ENCODE peak calls at places on chromosomes 12 and 14, in four cellular contexts. One of them, this sample, is unnamed.

GRCh38 chr12:30990316-30990715 is 63.8 kb downstream of the TSPAN11 start:
- DNase-seq in sigmoid colon: no peak
- DNase-seq in dorsolateral prefrontal cortex: no peak
- DNase-seq in left lung: peak
- DNase-seq in this sample: no peak

GRCh38 chr14:68442828-68443460 is 349.9 kb downstream of the ZFP36L1 start:
- DNase-seq in sigmoid colon: no peak
- DNase-seq in dorsolateral prefrontal cortex: no peak
- DNase-seq in left lung: no peak
- DNase-seq in this sample: no peak

GRCh38 chr12:22286569-22286968 is 47.9 kb downstream of the ST8SIA1 start:
- DNase-seq in sigmoid colon: no peak
- DNase-seq in dorsolateral prefrontal cortex: no peak
- DNase-seq in left lung: no peak
- DNase-seq in this sample: no peak

GRCh38 chr12:75954076-75954475 is 77.5 kb downstream of the PHLDA1 start:
- DNase-seq in sigmoid colon: no peak
- DNase-seq in dorsolateral prefrontal cortex: no peak
- DNase-seq in left lung: no peak
- DNase-seq in this sample: no peak

GRCh38 chr14:99394602-99395001 is 86.1 kb downstream of the SETD3 start:
- DNase-seq in sigmoid colon: peak
- DNase-seq in dorsolateral prefrontal cortex: no peak
- DNase-seq in left lung: no peak
- DNase-seq in this sample: no peak

GRCh38 chr14:60250318-60251035 is 1.5 kb downstream of the PPM1A start:
- DNase-seq in sigmoid colon: no peak
- DNase-seq in dorsolateral prefrontal cortex: no peak
- DNase-seq in left lung: no peak
- DNase-seq in this sample: no peak

GRCh38 chr12:3355378-3355900 is 135.6 kb upstream of the PRMT8 start:
- DNase-seq in sigmoid colon: no peak
- DNase-seq in dorsolateral prefrontal cortex: no peak
- DNase-seq in left lung: no peak
- DNase-seq in this sample: no peak

GRCh38 chr12:14777271-14777670 is 26.0 kb downstream of the WBP11 start:
- DNase-seq in sigmoid colon: no peak
- DNase-seq in dorsolateral prefrontal cortex: no peak
- DNase-seq in left lung: no peak
- DNase-seq in this sample: no peak

GRCh38 chr12:116053479-116054195 is 223.9 kb downstream of the MED13L start:
- DNase-seq in sigmoid colon: peak
- DNase-seq in dorsolateral prefrontal cortex: no peak
- DNase-seq in left lung: no peak
- DNase-seq in this sample: no peak

GRCh38 chr12:121294151-121294889 is 2.2 kb downstream of the CAMKK2 start:
- DNase-seq in sigmoid colon: no peak
- DNase-seq in dorsolateral prefrontal cortex: no peak
- DNase-seq in left lung: no peak
- DNase-seq in this sample: no peak

GRCh38 chr12:47120736-47121135 is 41.0 kb upstream of the AMIGO2 start:
- DNase-seq in sigmoid colon: no peak
- DNase-seq in dorsolateral prefrontal cortex: no peak
- DNase-seq in left lung: no peak
- DNase-seq in this sample: no peak

GRCh38 chr12:88471641-88472040 is 108.6 kb downstream of the KITLG start:
- DNase-seq in sigmoid colon: peak
- DNase-seq in dorsolateral prefrontal cortex: no peak
- DNase-seq in left lung: no peak
- DNase-seq in this sample: no peak

GRCh38 chr12:6606331-6607131 is 648 bp downstream of the CHD4 start:
- DNase-seq in sigmoid colon: peak
- DNase-seq in dorsolateral prefrontal cortex: no peak
- DNase-seq in left lung: peak
- DNase-seq in this sample: peak

GRCh38 chr14:55689971-55690871 is 110.2 kb downstream of the KTN1 start:
- DNase-seq in sigmoid colon: no peak
- DNase-seq in dorsolateral prefrontal cortex: no peak
- DNase-seq in left lung: no peak
- DNase-seq in this sample: no peak

GRCh38 chr12:109771746-109772621 is 58.4 kb downstream of the FAM222A start:
- DNase-seq in sigmoid colon: peak
- DNase-seq in dorsolateral prefrontal cortex: no peak
- DNase-seq in left lung: no peak
- DNase-seq in this sample: peak

GRCh38 chr14:87017335-87017734 is 975.6 kb downstream of the GALC start:
- DNase-seq in sigmoid colon: no peak
- DNase-seq in dorsolateral prefrontal cortex: no peak
- DNase-seq in left lung: no peak
- DNase-seq in this sample: no peak

GRCh38 chr14:57323703-57324102 is 54.9 kb downstream of the AP5M1 start:
- DNase-seq in sigmoid colon: no peak
- DNase-seq in dorsolateral prefrontal cortex: no peak
- DNase-seq in left lung: no peak
- DNase-seq in this sample: no peak

GRCh38 chr12:102722147-102722546 is 194.9 kb downstream of the PAH start:
- DNase-seq in sigmoid colon: no peak
- DNase-seq in dorsolateral prefrontal cortex: no peak
- DNase-seq in left lung: no peak
- DNase-seq in this sample: no peak

GRCh38 chr12:68638721-68639395 is 28.2 kb downstream of the RAP1B start:
- DNase-seq in sigmoid colon: no peak
- DNase-seq in dorsolateral prefrontal cortex: no peak
- DNase-seq in left lung: no peak
- DNase-seq in this sample: no peak

GRCh38 chr12:24948452-24948815 is 467 bp downstream of the BCAT1 start:
- DNase-seq in sigmoid colon: no peak
- DNase-seq in dorsolateral prefrontal cortex: no peak
- DNase-seq in left lung: no peak
- DNase-seq in this sample: no peak

GRCh38 chr14:100557658-100558057 is 29.6 kb downstream of the BEGAIN start:
- DNase-seq in sigmoid colon: no peak
- DNase-seq in dorsolateral prefrontal cortex: no peak
- DNase-seq in left lung: no peak
- DNase-seq in this sample: no peak

GRCh38 chr12:64895541-64895940 is 71.1 kb downstream of the TBC1D30 start:
- DNase-seq in sigmoid colon: no peak
- DNase-seq in dorsolateral prefrontal cortex: no peak
- DNase-seq in left lung: no peak
- DNase-seq in this sample: no peak

GRCh38 chr12:99985631-99986030 is 895 bp upstream of the ANKS1B start:
- DNase-seq in sigmoid colon: no peak
- DNase-seq in dorsolateral prefrontal cortex: no peak
- DNase-seq in left lung: no peak
- DNase-seq in this sample: no peak

GRCh38 chr14:35320472-35320871 is 28.3 kb downstream of the PSMA6 start:
- DNase-seq in sigmoid colon: no peak
- DNase-seq in dorsolateral prefrontal cortex: no peak
- DNase-seq in left lung: no peak
- DNase-seq in this sample: no peak

GRCh38 chr14:66476964-66477363 is 9.2 kb upstream of the CCDC196 start:
- DNase-seq in sigmoid colon: no peak
- DNase-seq in dorsolateral prefrontal cortex: no peak
- DNase-seq in left lung: no peak
- DNase-seq in this sample: no peak

GRCh38 chr12:18583655-18584054 is 154.2 kb downstream of the PLCZ1 start:
- DNase-seq in sigmoid colon: no peak
- DNase-seq in dorsolateral prefrontal cortex: no peak
- DNase-seq in left lung: no peak
- DNase-seq in this sample: no peak
- H3K27ac ChIP-seq in sigmoid colon: no peak
- H3K27ac ChIP-seq in dorsolateral prefrontal cortex: no peak
- H3K27ac ChIP-seq in left lung: no peak
- H3K27ac ChIP-seq in this sample: no peak

DNA sequence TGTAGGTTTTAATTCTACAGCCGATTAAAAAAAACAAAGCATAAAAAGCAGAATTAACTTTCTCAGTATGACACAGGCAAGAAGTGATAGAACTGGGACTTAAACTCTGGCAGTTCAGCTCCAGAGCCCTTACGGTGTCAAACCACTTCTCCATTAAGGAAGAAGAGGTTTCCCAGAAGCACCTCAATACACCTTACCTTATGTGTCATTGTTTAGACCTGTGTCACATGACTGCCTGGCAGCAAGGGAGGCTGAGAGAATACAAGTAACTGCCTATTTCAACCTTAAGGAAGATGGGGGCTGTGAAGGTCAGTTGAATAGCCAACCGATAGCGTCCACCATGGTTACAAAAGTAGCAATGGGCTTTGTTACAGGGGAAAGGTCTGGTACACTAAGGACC is 54.6 kb upstream of the ARHGAP5 start:
- DNase-seq in sigmoid colon: no peak
- DNase-seq in dorsolateral prefrontal cortex: no peak
- DNase-seq in left lung: no peak
- DNase-seq in this sample: no peak
- TF ChIP-seq CTCF in sigmoid colon: no peak
- TF ChIP-seq CTCF in dorsolateral prefrontal cortex: no peak
- TF ChIP-seq CTCF in left lung: no peak
- TF ChIP-seq CTCF in this sample: no peak

GRCh38 chr12:124495194-124495983 is 72.0 kb downstream of the NCOR2 start:
- DNase-seq in sigmoid colon: no peak
- DNase-seq in dorsolateral prefrontal cortex: no peak
- DNase-seq in left lung: no peak
- DNase-seq in this sample: no peak
- H3K27ac ChIP-seq in sigmoid colon: no peak
- H3K27ac ChIP-seq in dorsolateral prefrontal cortex: peak
- H3K27ac ChIP-seq in left lung: no peak
- H3K27ac ChIP-seq in this sample: no peak

GRCh38 chr12:57852620-57853509 is 6.3 kb upstream of the CTDSP2 start:
- DNase-seq in sigmoid colon: peak
- DNase-seq in dorsolateral prefrontal cortex: no peak
- DNase-seq in left lung: no peak
- DNase-seq in this sample: no peak
- TF ChIP-seq CTCF in sigmoid colon: peak
- TF ChIP-seq CTCF in dorsolateral prefrontal cortex: no peak
- TF ChIP-seq CTCF in left lung: no peak
- TF ChIP-seq CTCF in this sample: no peak

GRCh38 chr14:65054471-65055085 is 47.7 kb downstream of the MAX start:
- DNase-seq in sigmoid colon: no peak
- DNase-seq in dorsolateral prefrontal cortex: no peak
- DNase-seq in left lung: peak
- DNase-seq in this sample: no peak
- H3K27ac ChIP-seq in sigmoid colon: no peak
- H3K27ac ChIP-seq in dorsolateral prefrontal cortex: no peak
- H3K27ac ChIP-seq in left lung: no peak
- H3K27ac ChIP-seq in this sample: no peak

This sample was measured in coronary artery.